ENCODE peak calls at places on chromosomes 12 and 14, in seven cellular contexts. B is PC-3; V is hepatocyte; U is HCT116; I is dorsolateral prefrontal cortex; R is stomach; T is CD8-positive, alpha-beta T cell. Q is an unnamed sample.

GRCh38 chr12:16605666-16606116 is 271 bp downstream of the LMO3 start:
- DNase-seq in B (peak), V (no peak), U (no peak), I (no peak), R (no peak), T (no peak), Q (no peak)

GRCh38 chr14:93262446-93262845 is 55.4 kb downstream of the UBR7 start:
- DNase-seq in B (peak), V (no peak), U (no peak), I (no peak), R (no peak), T (no peak), Q (no peak)

GRCh38 chr12:32134144-32134888 is 27.7 kb downstream of the BICD1 start:
- DNase-seq in B (peak), V (no peak), U (no peak), I (no peak), R (no peak), T (peak), Q (peak)

GRCh38 chr14:23141706-23142467 is 22.8 kb upstream of the CEBPE start:
- DNase-seq in B (peak), V (peak), U (no peak), I (no peak), R (peak), T (no peak), Q (peak)

GRCh38 chr12:80778005-80778541 is 61.4 kb downstream of the MYF5 start:
- DNase-seq in B (peak), V (peak), U (peak), I (no peak), R (peak), T (no peak), Q (peak)

GRCh38 chr12:69055706-69056105 is 122.7 kb upstream of the CPM start:
- DNase-seq in B (no peak), V (no peak), U (no peak), I (no peak), R (no peak), T (no peak), Q (no peak)

GRCh38 chr12:9669534-9669933 is at the start of gene CLEC2D:
- DNase-seq in B (no peak), V (no peak), U (no peak), I (no peak), R (no peak), T (no peak), Q (no peak)

GRCh38 chr12:123363385-123363742 is 1.3 kb downstream of the SBNO1 start:
- DNase-seq in B (peak), V (peak), U (no peak), I (no peak), R (no peak), T (no peak), Q (peak)

GRCh38 chr12:32039917-32040575 is 66.6 kb upstream of the BICD1 start:
- DNase-seq in B (no peak), V (no peak), U (no peak), I (no peak), R (no peak), T (no peak), Q (no peak)

GRCh38 chr12:128365831-128366231 is 98.9 kb downstream of the TMEM132C start:
- DNase-seq in B (no peak), V (peak), U (no peak), I (peak), R (no peak), T (no peak), Q (no peak)

GRCh38 chr14:85310491-85311272 is 219.3 kb upstream of the FLRT2 start:
- DNase-seq in B (no peak), V (no peak), U (no peak), I (no peak), R (no peak), T (no peak), Q (no peak)

GRCh38 chr14:91261115-91261514 is 16.6 kb upstream of the GPR68 start:
- DNase-seq in B (no peak), V (no peak), U (no peak), I (no peak), R (no peak), T (no peak), Q (no peak)

GRCh38 chr12:91870872-91871707 is 274.6 kb downstream of the BTG1 start:
- DNase-seq in B (no peak), V (no peak), U (no peak), I (no peak), R (no peak), T (no peak), Q (no peak)
- H3K27ac ChIP-seq in B (no peak), V (no peak), U (no peak), I (no peak), R (peak), T (peak), Q (no peak)

GRCh38 chr14:94665121-94665520 is 52.9 kb downstream of the SERPINA3 start:
- DNase-seq in B (no peak), V (no peak), U (no peak), I (no peak), R (no peak), T (no peak), Q (peak)
- H3K27ac ChIP-seq in B (no peak), V (no peak), U (no peak), I (no peak), R (no peak), T (no peak), Q (peak)

DNA sequence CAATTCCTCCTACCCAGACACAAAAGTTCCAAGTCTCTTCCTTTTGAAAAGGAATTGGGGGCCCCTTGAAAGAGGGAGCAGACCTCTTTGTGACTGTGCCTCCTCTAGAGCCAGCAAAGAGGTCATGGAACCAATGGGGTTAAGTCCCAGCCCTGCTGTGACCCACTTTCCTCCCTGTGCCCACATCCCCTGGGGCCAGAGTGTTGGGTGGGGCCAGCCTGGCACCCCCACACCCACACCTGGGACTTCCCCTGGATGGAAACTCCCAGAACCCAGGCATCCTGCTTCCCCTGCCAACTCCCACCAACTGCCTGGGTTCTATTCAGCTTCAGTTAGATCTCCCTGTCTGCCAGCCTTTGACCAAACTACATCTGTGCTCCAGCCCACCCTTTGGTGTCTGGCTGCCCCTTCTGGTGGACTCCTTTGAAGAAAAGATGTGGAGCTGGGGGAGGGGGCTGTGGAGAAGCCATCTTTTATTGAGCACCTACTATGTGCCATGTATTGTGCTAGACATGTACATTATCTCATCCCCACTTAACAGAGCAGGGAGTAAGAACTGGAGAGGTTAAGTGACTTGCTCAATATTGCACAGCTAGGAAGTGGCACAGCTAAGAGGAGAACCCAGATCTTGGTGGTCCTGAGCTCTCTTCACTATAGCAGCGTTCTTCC is 4.6 kb upstream of the RARG start:
- DNase-seq in B (no peak), V (no peak), U (no peak), I (no peak), R (no peak), T (no peak), Q (no peak)
- H3K27ac ChIP-seq in B (no peak), V (no peak), U (no peak), I (no peak), R (no peak), T (no peak), Q (no peak)

DNA sequence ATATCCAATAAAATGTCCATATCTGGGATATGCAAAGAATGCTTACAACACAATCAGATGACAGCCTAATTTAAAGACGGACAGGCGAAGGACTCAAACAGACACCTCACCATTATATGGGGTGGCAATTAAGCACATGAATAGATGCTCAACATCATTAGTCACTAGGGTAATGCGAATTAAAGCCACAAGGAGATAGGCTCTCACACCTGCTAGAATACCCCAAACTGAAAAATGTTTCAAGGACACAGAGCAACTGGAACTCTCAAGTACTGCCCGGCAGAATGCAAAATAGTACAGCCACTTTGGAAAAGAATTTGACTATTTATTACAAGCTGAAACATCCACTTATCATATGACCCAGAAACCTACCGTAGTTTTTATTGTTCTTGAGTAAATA is 42.9 kb downstream of the FERMT2 start:
- DNase-seq in B (peak), V (no peak), U (no peak), I (no peak), R (no peak), T (no peak), Q (no peak)
- H3K27ac ChIP-seq in B (peak), V (no peak), U (no peak), I (no peak), R (no peak), T (no peak), Q (no peak)

GRCh38 chr12:88756917-88757316 is 176.6 kb upstream of the KITLG start:
- DNase-seq in B (no peak), V (no peak), U (no peak), I (no peak), R (no peak), T (no peak), Q (no peak)
- H3K27ac ChIP-seq in B (no peak), V (no peak), U (no peak), I (no peak), R (no peak), T (no peak), Q (no peak)

DNA sequence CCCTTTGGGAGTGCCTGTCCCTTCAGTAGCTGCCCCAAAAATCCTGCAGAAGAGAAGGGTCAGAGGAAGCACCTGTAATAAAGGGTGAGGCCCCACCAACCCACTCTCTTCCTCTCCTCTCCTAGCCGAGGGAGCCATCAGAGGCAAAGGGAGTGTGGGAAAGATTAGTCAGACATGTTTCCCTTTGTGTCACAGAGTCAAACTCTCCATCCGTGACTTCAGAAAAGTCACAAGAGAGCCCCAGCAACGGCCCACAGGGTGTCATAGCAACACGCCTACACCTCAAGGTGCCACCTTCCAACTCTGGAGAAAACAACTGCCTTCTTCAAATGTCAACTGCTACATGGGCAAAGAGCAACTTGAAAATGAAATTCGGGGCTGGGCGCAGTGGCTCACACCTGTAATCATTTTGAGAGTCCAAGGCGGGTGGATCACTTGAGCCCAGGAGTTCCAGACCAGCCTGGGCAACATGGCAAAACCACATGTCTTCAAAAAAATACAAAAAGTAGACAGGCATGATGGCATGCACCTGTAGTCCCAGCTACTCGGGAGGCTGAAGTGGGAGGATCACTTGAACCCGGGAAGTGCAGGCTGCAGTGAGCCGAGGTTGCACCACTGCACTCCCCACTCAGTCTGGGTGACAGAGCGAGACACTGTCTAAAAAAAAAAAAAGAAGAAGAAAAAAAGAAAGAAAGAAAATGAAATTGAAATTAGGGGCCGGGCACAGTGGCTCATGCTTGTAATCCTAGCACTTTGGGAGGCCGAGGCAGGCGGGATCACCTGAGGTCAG is 17.7 kb upstream of the CD27 start:
- DNase-seq in B (no peak), V (no peak), U (no peak), I (no peak), R (peak), T (peak), Q (no peak)
- H3K27ac ChIP-seq in B (no peak), V (no peak), U (no peak), I (no peak), R (peak), T (peak), Q (no peak)

GRCh38 chr14:100541621-100542560 is 45.3 kb downstream of the BEGAIN start:
- DNase-seq in B (no peak), V (no peak), U (no peak), I (no peak), R (no peak), T (no peak), Q (no peak)
- H3K27ac ChIP-seq in B (no peak), V (no peak), U (no peak), I (no peak), R (no peak), T (no peak), Q (no peak)

GRCh38 chr14:42517786-42518530 is 911.3 kb downstream of the LRFN5 start:
- DNase-seq in B (no peak), V (no peak), U (no peak), I (no peak), R (no peak), T (no peak), Q (no peak)
- H3K27ac ChIP-seq in B (no peak), V (no peak), U (no peak), I (no peak), R (no peak), T (no peak), Q (no peak)

GRCh38 chr12:57012600-57013465 is 3.5 kb downstream of the TAC3 start:
- DNase-seq in B (no peak), V (no peak), U (no peak), I (no peak), R (no peak), T (no peak), Q (no peak)

GRCh38 chr12:57018906-57019305 is 2.6 kb upstream of the TAC3 start:
- DNase-seq in B (no peak), V (no peak), U (no peak), I (no peak), R (no peak), T (no peak), Q (no peak)

GRCh38 chr12:57019983-57020719 is 3.8 kb upstream of the TAC3 start:
- DNase-seq in B (peak), V (no peak), U (no peak), I (no peak), R (no peak), T (no peak), Q (no peak)

GRCh38 chr12:57011438-57012424 is 4.6 kb downstream of the TAC3 start:
- DNase-seq in B (no peak), V (no peak), U (no peak), I (no peak), R (no peak), T (no peak), Q (no peak)

DNA sequence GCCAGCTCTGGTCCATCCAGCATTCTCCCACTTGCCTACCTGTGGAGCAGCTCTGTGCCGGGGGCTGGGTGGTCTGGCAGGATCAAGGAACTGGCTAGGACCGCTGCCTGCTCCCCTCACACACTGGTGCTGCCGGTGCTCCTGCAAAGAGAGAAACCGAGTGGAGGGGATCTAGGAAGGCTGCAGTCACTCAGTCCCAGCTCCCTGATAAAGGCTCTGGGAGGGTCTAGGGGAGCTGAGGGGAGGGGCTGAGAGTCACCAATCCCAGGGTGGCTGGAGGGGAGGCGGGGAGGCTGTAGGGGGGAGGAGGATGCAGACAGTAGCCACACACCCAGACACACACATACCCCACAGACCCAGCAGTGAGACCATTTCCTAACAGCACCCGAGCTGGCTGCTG is at the start of gene TAC3:
- DNase-seq in B (no peak), V (no peak), U (no peak), I (no peak), R (no peak), T (no peak), Q (no peak)
- H3K27ac ChIP-seq in B (no peak), V (no peak), U (no peak), I (no peak), R (no peak), T (no peak), Q (no peak)